ENCODE peak calls at places on chromosomes 3 and 15, in six cellular contexts. X is IMR-90; A is activated T-helper 1 cell treated with anti-CD3 and anti-CD28 coated beads, Interleukin-12 subunit alpha, Interleukin-12 subunit beta, Interleukin-2, Interleukin-4 antibody, amounts not matched to agents 30 ng/mL and 10 ng/mL and 1 ng/mL, durations not matched to agents 14 hours and 24 hours and 36 hours; W is Karpas-422; Y is AG04450; S is hippocampal formation. D is an unnamed sample.

GRCh38 chr3:10619989-10620832 is 114.8 kb upstream of the ATP2B2 start:
- DNase-seq in S (no peak), Y (no peak), W (peak), X (no peak), A (no peak), D (no peak)

GRCh38 chr3:17151598-17152373 is 267.0 kb downstream of the PLCL2 start:
- DNase-seq in A (peak), X (no peak), W (no peak), S (no peak), Y (no peak), D (peak)

GRCh38 chr3:166446986-166447385 is 609.8 kb upstream of the BCHE start:
- DNase-seq in S (no peak), W (no peak), Y (no peak), X (peak), A (no peak), D (no peak)

GRCh38 chr3:71441217-71441924 is 142.2 kb downstream of the FOXP1 start:
- DNase-seq in W (peak), Y (no peak), S (peak), A (no peak), X (no peak), D (no peak)

GRCh38 chr3:113626513-113627371 is 69.7 kb downstream of the USF3 start:
- DNase-seq in S (peak), A (no peak), X (peak), W (peak), Y (peak), D (no peak)

GRCh38 chr3:42660898-42661297 is 7.4 kb downstream of the ZBTB47 start:
- DNase-seq in Y (no peak), X (no peak), W (peak), S (no peak), A (no peak), D (no peak)

GRCh38 chr3:48428863-48429415 is 947 bp downstream of the PLXNB1 start:
- DNase-seq in W (no peak), X (peak), A (no peak), Y (no peak), S (peak), D (no peak)

GRCh38 chr15:70099167-70099965 is 1.6 kb upstream of the TLE3 start:
- DNase-seq in A (peak), Y (peak), X (peak), S (peak), W (peak), D (peak)

GRCh38 chr15:76108021-76108723 is 48.4 kb downstream of the TMEM266 start:
- DNase-seq in W (no peak), X (no peak), A (no peak), Y (no peak), S (peak), D (no peak)

D was measured in stimulated activated naive CD4-positive, alpha-beta T cell treated with Interleukin-2 at 50 U/mL for 16 hours.